ENCODE peak calls at places on chromosomes 3 and 15, in eight cellular contexts. W is activated effector memory CD4-positive, alpha-beta T cell treated with anti-CD3 and anti-CD28 coated beads, Interleukin-2, amount 50 U/mL, for 16 hours; M is T-helper 9 cell; Z is activated T-helper 1 cell treated with anti-CD3 and anti-CD28 coated beads, Interleukin-2, amount 50 U/mL, for 16 hours; Q is NCI-H1105 treated with DMSO at 0.1 percent for 48 hours; S is stimulated activated CD4-positive, alpha-beta T cell treated with anti-CD3 and anti-CD28 coated beads, Interleukin-1b, Interleukin-23, amount 100 ng/mL, for 24 hours; O is cardiac septum; V is renal cortical epithelial cell. J is an unnamed sample.

GRCh38 chr3:9704343-9705322 is 1.0 kb downstream of the CPNE9 start:
- DNase-seq in W (peak), M (no peak), Z (no peak), Q (peak), S (no peak), O (no peak), V (no peak), J (no peak)

GRCh38 chr15:77420610-77421369 is at the start of gene HMG20A:
- DNase-seq in W (peak), M (peak), Z (peak), Q (peak), S (peak), O (peak), V (peak), J (no peak)

GRCh38 chr3:47323431-47324277 is 40.9 kb downstream of the KLHL18 start:
- DNase-seq in W (no peak), M (no peak), Z (no peak), Q (no peak), S (no peak), O (no peak), V (peak), J (no peak)

GRCh38 chr15:60840306-60840702 is 361.4 kb upstream of the ICE2 start:
- DNase-seq in W (no peak), M (no peak), Z (no peak), Q (no peak), S (no peak), O (no peak), V (peak), J (no peak)

GRCh38 chr3:128488995-128489859 is 3.8 kb downstream of the GATA2 start:
- DNase-seq in W (peak), M (no peak), Z (no peak), Q (peak), S (no peak), O (peak), V (no peak), J (peak)

GRCh38 chr3:168248383-168249047 is 152.8 kb upstream of the GOLIM4 start:
- DNase-seq in W (no peak), M (no peak), Z (no peak), Q (peak), S (no peak), O (no peak), V (no peak), J (no peak)

GRCh38 chr3:171001957-171002694 is 24.4 kb downstream of the SLC2A2 start:
- DNase-seq in W (no peak), M (no peak), Z (no peak), Q (no peak), S (no peak), O (no peak), V (peak), J (no peak)

GRCh38 chr3:58537412-58538301 is 667 bp upstream of the ACOX2 start:
- DNase-seq in W (peak), M (no peak), Z (no peak), Q (no peak), S (no peak), O (no peak), V (peak), J (no peak)

GRCh38 chr3:49171775-49172500 is 540 bp downstream of the KLHDC8B start:
- DNase-seq in W (no peak), M (no peak), Z (no peak), Q (no peak), S (no peak), O (no peak), V (no peak), J (peak)

J was measured in naive thymus-derived CD4-positive, alpha-beta T cell.